ENCODE peak calls at places on chromosomes 1 and 21, in six cellular contexts. L is A549; F is choroid plexus epithelial cell; Q is psoas muscle; W is dorsolateral prefrontal cortex; E is CD4-positive, alpha-beta T cell. I is an unnamed sample.

GRCh38 chr1:44043176-44044070 is 12.2 kb upstream of the SLC6A9 start:
- DNase-seq in L (no peak), F (no peak), Q (no peak), W (no peak), E (no peak), I (no peak)

GRCh38 chr1:165738794-165739193 is 29.9 kb downstream of the TMCO1 start:
- DNase-seq in L (no peak), F (no peak), Q (no peak), W (no peak), E (no peak), I (no peak)

GRCh38 chr1:23478896-23479790 is 4.8 kb downstream of the ASAP3 start:
- DNase-seq in L (no peak), F (peak), Q (peak), W (no peak), E (no peak), I (no peak)

GRCh38 chr1:108842525-108843181 is 14.2 kb downstream of the AKNAD1 start:
- DNase-seq in L (no peak), F (no peak), Q (no peak), W (no peak), E (no peak), I (no peak)

GRCh38 chr1:20847619-20848080 is 60.5 kb upstream of the HP1BP3 start:
- DNase-seq in L (peak), F (peak), Q (no peak), W (no peak), E (no peak), I (no peak)

GRCh38 chr1:176515310-176515709 is 52.3 kb downstream of the PAPPA2 start:
- DNase-seq in L (no peak), F (peak), Q (no peak), W (no peak), E (no peak), I (no peak)

GRCh38 chr1:54547601-54548388 is at the start of gene ACOT11:
- DNase-seq in L (peak), F (peak), Q (peak), W (peak), E (no peak), I (peak)

GRCh38 chr21:35619184-35619583 is 441.1 kb downstream of the SETD4 start:
- DNase-seq in L (no peak), F (peak), Q (no peak), W (no peak), E (no peak), I (no peak)

GRCh38 chr1:167357305-167357704 is 136.6 kb downstream of the POU2F1 start:
- DNase-seq in L (no peak), F (no peak), Q (no peak), W (no peak), E (no peak), I (no peak)

GRCh38 chr1:61930246-61930645 is 188.0 kb downstream of the PATJ start:
- DNase-seq in L (no peak), F (no peak), Q (no peak), W (no peak), E (no peak), I (no peak)

GRCh38 chr1:51313268-51313852 is 17.0 kb downstream of the TTC39A start:
- DNase-seq in L (peak), F (peak), Q (no peak), W (no peak), E (no peak), I (no peak)

GRCh38 chr1:112209493-112209892 is 186.5 kb upstream of the CTTNBP2NL start:
- DNase-seq in L (no peak), F (no peak), Q (no peak), W (no peak), E (no peak), I (no peak)

GRCh38 chr1:221741971-221742554 is at the start of gene DUSP10:
- DNase-seq in L (peak), F (peak), Q (peak), W (peak), E (peak), I (peak)

GRCh38 chr21:25039461-25040380 is 567.6 kb downstream of the MRPL39 start:
- DNase-seq in L (no peak), F (peak), Q (no peak), W (no peak), E (no peak), I (no peak)

GRCh38 chr1:211517006-211517405 is 25.0 kb upstream of the RD3 start:
- DNase-seq in L (no peak), F (no peak), Q (no peak), W (no peak), E (no peak), I (no peak)

GRCh38 chr1:61626820-61627219 is 98.1 kb downstream of the TM2D1 start:
- DNase-seq in L (no peak), F (no peak), Q (no peak), W (no peak), E (no peak), I (no peak)

GRCh38 chr1:225484657-225485606 is 57.1 kb upstream of the LBR start:
- DNase-seq in L (no peak), F (no peak), Q (no peak), W (peak), E (no peak), I (no peak)

GRCh38 chr1:1073743-1074587 is at the start of gene RNF223:
- DNase-seq in L (no peak), F (no peak), Q (no peak), W (no peak), E (no peak), I (no peak)

GRCh38 chr1:41390171-41390570 is 28.9 kb downstream of the FOXO6 start:
- DNase-seq in L (no peak), F (no peak), Q (no peak), W (no peak), E (no peak), I (no peak)

GRCh38 chr21:42527489-42528158 is 14.0 kb downstream of the SLC37A1 start:
- DNase-seq in L (no peak), F (peak), Q (no peak), W (no peak), E (peak), I (no peak)

GRCh38 chr1:234940841-234941240 is 187.8 kb downstream of the TOMM20 start:
- DNase-seq in L (no peak), F (no peak), Q (no peak), W (no peak), E (no peak), I (no peak)

GRCh38 chr1:23035823-23036452 is 16.7 kb downstream of the KDM1A start:
- DNase-seq in L (no peak), F (peak), Q (no peak), W (no peak), E (no peak), I (no peak)

GRCh38 chr1:167819849-167820683 is 93.9 kb downstream of the ADCY10 start:
- DNase-seq in L (peak), F (peak), Q (peak), W (peak), E (no peak), I (peak)

GRCh38 chr1:27678747-27679146 is 6.8 kb upstream of the IFI6 start:
- DNase-seq in L (no peak), F (no peak), Q (no peak), W (no peak), E (no peak), I (no peak)

GRCh38 chr21:34554227-34554626 is 42.2 kb upstream of the KCNE1 start:
- DNase-seq in L (no peak), F (no peak), Q (no peak), W (no peak), E (no peak), I (no peak)

GRCh38 chr21:37374026-37374425 is 7.5 kb downstream of the DYRK1A start:
- DNase-seq in L (no peak), F (peak), Q (no peak), W (no peak), E (no peak), I (no peak)

DNA sequence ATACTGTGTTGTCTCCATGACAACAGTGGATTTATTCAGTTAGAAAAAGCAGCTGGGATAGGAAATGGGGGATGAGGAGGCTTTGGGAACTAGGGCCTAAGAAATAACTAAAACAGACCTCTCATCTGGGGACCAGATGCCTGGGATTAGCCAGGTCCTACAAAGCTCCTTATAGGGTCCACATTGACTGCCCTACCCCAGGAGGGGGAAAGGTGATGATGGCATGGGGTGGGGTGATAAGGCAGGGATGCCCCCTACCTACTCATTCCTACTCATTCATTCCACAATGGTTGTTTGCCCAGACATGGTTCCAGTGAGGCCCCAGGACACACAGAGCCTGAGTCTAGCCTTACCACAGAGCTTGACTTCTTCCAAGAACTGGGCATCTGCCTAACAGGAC is 131.1 kb downstream of the PLXNA2 start:
- DNase-seq in L (no peak), F (no peak), Q (no peak), W (no peak), E (no peak), I (no peak)
- TF ChIP-seq CTCF in L (no peak), F (no peak), Q (no peak), W (no peak), E (no peak), I (no peak)

GRCh38 chr1:181919729-181919991 is 141.9 kb downstream of the ZNF648 start:
- DNase-seq in L (no peak), F (no peak), Q (no peak), W (no peak), E (no peak), I (no peak)
- TF ChIP-seq CTCF in L (no peak), F (no peak), Q (no peak), W (no peak), E (no peak), I (no peak)

GRCh38 chr1:150626150-150626549 is 3.3 kb downstream of the ENSA start:
- DNase-seq in L (no peak), F (no peak), Q (no peak), W (peak), E (no peak), I (no peak)

GRCh38 chr1:150620919-150621318 is 8.5 kb downstream of the ENSA start:
- DNase-seq in L (no peak), F (no peak), Q (no peak), W (no peak), E (no peak), I (no peak)

GRCh38 chr1:150619576-150620509 is 9.6 kb downstream of the ENSA start:
- DNase-seq in L (peak), F (peak), Q (no peak), W (no peak), E (no peak), I (no peak)

GRCh38 chr1:150621497-150622113 is 7.8 kb downstream of the ENSA start:
- DNase-seq in L (peak), F (peak), Q (peak), W (no peak), E (peak), I (no peak)

GRCh38 chr1:150622219-150622975 is 7.0 kb downstream of the ENSA start:
- DNase-seq in L (no peak), F (no peak), Q (peak), W (no peak), E (no peak), I (no peak)
- TF ChIP-seq CTCF in L (no peak), F (no peak), Q (no peak), W (no peak), E (no peak), I (no peak)

GRCh38 chr1:237873487-237873927 is 17.2 kb downstream of the ZP4 start:
- DNase-seq in L (peak), F (peak), Q (no peak), W (no peak), E (no peak), I (no peak)

GRCh38 chr1:237875291-237875690 is 15.4 kb downstream of the ZP4 start:
- DNase-seq in L (no peak), F (peak), Q (no peak), W (no peak), E (no peak), I (no peak)

GRCh38 chr1:237879195-237879594 is 11.5 kb downstream of the ZP4 start:
- DNase-seq in L (peak), F (peak), Q (no peak), W (no peak), E (no peak), I (no peak)

GRCh38 chr1:237878406-237878805 is 12.3 kb downstream of the ZP4 start:
- DNase-seq in L (no peak), F (no peak), Q (no peak), W (no peak), E (no peak), I (no peak)

GRCh38 chr1:237877628-237878027 is 13.1 kb downstream of the ZP4 start:
- DNase-seq in L (no peak), F (no peak), Q (no peak), W (no peak), E (no peak), I (no peak)
- TF ChIP-seq CTCF in L (no peak), F (no peak), Q (no peak), W (no peak), E (no peak), I (no peak)

GRCh38 chr1:180920702-180921101 is 8.0 kb downstream of the KIAA1614 start:
- DNase-seq in L (no peak), F (peak), Q (no peak), W (no peak), E (no peak), I (no peak)
- TF ChIP-seq CTCF in L (peak), F (peak), Q (no peak), W (no peak), E (no peak), I (no peak)